ENCODE peak calls at places on chromosome 17, in five cellular contexts. D, C, S, A and M are unnamed samples.

GRCh38 chr17:66304304-66305174 is 2.1 kb downstream of the PRKCA start:
- DNase-seq in D (no peak), C (peak; percentile 66), S (no peak), A (no peak), M (peak; percentile 58)

GRCh38 chr17:74245818-74246204 is 28.2 kb upstream of the DNAI2 start:
- DNase-seq in D (no peak), C (no peak), S (no peak), A (no peak), M (no peak)

GRCh38 chr17:74218436-74218835 is 5.1 kb downstream of the TTYH2 start:
- DNase-seq in D (no peak), C (no peak), S (no peak), A (no peak), M (no peak)

GRCh38 chr17:48542114-48542955 is 2.6 kb downstream of the HOXB2 start:
- DNase-seq in D (no peak), C (no peak), S (no peak), A (no peak), M (no peak)

GRCh38 chr17:73430848-73431247 is 119.0 kb upstream of the CDC42EP4 start:
- DNase-seq in D (no peak), C (no peak), S (no peak), A (no peak), M (peak; percentile 27)

GRCh38 chr17:29241015-29241963 is 5.4 kb upstream of the CRYBA1 start:
- DNase-seq in D (no peak), C (peak; percentile 96), S (peak; percentile 91), A (no peak), M (peak; percentile 79)

GRCh38 chr17:73783382-73783766 is 139.1 kb upstream of the SDK2 start:
- DNase-seq in D (no peak), C (no peak), S (no peak), A (no peak), M (no peak)

GRCh38 chr17:55089955-55090573 is 121.5 kb downstream of the STXBP4 start:
- DNase-seq in D (no peak), C (peak; percentile 64), S (no peak), A (no peak), M (peak; percentile 41)

GRCh38 chr17:34665150-34665802 is 85.9 kb downstream of the TMEM132E start:
- DNase-seq in D (no peak), C (no peak), S (no peak), A (no peak), M (no peak)

GRCh38 chr17:15348030-15348429 is 6.6 kb upstream of the TEKT3 start:
- DNase-seq in D (no peak), C (peak; percentile 67), S (no peak), A (no peak), M (peak; percentile 37)

GRCh38 chr17:77535435-77535834 is 394.7 kb downstream of the SEC14L1 start:
- DNase-seq in D (no peak), C (no peak), S (no peak), A (no peak), M (no peak)

GRCh38 chr17:69565447-69565846 is 150.9 kb downstream of the MAP2K6 start:
- DNase-seq in D (no peak), C (no peak), S (no peak), A (no peak), M (no peak)

GRCh38 chr17:60145006-60145935 is 4.5 kb upstream of the CA4 start:
- DNase-seq in D (no peak), C (no peak), S (no peak), A (no peak), M (no peak)

GRCh38 chr17:37527249-37527851 is 37.7 kb downstream of the DUSP14 start:
- DNase-seq in D (no peak), C (peak; percentile 78), S (no peak), A (peak; percentile 75), M (peak; percentile 70)

GRCh38 chr17:64775701-64776570 is 113.8 kb upstream of the SMURF2 start:
- DNase-seq in D (no peak), C (no peak), S (no peak), A (no peak), M (no peak)

GRCh38 chr17:50840311-50840851 is 5.0 kb downstream of the WFIKKN2 start:
- DNase-seq in D (no peak), C (no peak), S (no peak), A (peak; percentile 50), M (no peak)

GRCh38 chr17:81527591-81528383 is at the start of gene FSCN2:
- DNase-seq in D (no peak), C (no peak), S (no peak), A (no peak), M (peak; percentile 64)

GRCh38 chr17:81601525-81602120 is 35.3 kb downstream of the NPLOC4 start:
- DNase-seq in D (no peak), C (peak; percentile 75), S (no peak), A (peak; percentile 85), M (peak; percentile 56)

GRCh38 chr17:47277921-47278320 is 24.3 kb downstream of the ITGB3 start:
- DNase-seq in D (no peak), C (no peak), S (no peak), A (no peak), M (no peak)

GRCh38 chr17:77345260-77345910 is 204.6 kb downstream of the SEC14L1 start:
- DNase-seq in D (no peak), C (no peak), S (no peak), A (no peak), M (no peak)

GRCh38 chr17:19379306-19380075 is 1.2 kb downstream of the MAPK7 start:
- DNase-seq in D (no peak), C (no peak), S (no peak), A (no peak), M (no peak)

GRCh38 chr17:78739331-78739853 is 42.7 kb downstream of the CYTH1 start:
- DNase-seq in D (no peak), C (no peak), S (no peak), A (no peak), M (no peak)